ENCODE peak calls at places on chromosomes 11 and 22, in four cellular contexts. P is testis; N is CD4-positive, CD25-positive, alpha-beta regulatory T cell; Q is psoas muscle. R is an unnamed sample.

GRCh38 chr11:125332821-125333220 is 163.2 kb downstream of the FEZ1 start:
- DNase-seq in N (no peak), P (peak), Q (no peak), R (no peak)

GRCh38 chr11:75140269-75141138 is 10.4 kb upstream of the SLCO2B1 start:
- DNase-seq in N (peak), Q (peak), P (peak), R (peak)

GRCh38 chr11:5196067-5196466 is 4.4 kb downstream of the OR51V1 start:
- DNase-seq in N (no peak), Q (no peak), P (no peak), R (no peak)

GRCh38 chr22:38572065-38572464 is 2.1 kb upstream of the DMC1 start:
- DNase-seq in P (peak), N (peak), Q (no peak), R (peak)

GRCh38 chr11:8080674-8081590 is at the start of gene TUB:
- DNase-seq in Q (peak), P (peak), N (no peak), R (peak)

GRCh38 chr11:41382927-41383326 is 76.5 kb downstream of the LRRC4C start:
- DNase-seq in P (peak), Q (no peak), N (no peak), R (no peak)

GRCh38 chr11:78715639-78716311 is 141.1 kb upstream of the NARS2 start:
- DNase-seq in Q (peak), P (peak), N (peak), R (peak)

GRCh38 chr11:125494987-125495725 is 909 bp downstream of the FEZ1 start:
- DNase-seq in P (peak), Q (peak), N (no peak), R (peak)

GRCh38 chr11:9060700-9061111 is 30.7 kb downstream of the SCUBE2 start:
- DNase-seq in P (no peak), N (no peak), Q (no peak), R (no peak)

GRCh38 chr11:2805388-2806057 is 80.1 kb downstream of the CDKN1C start:
- DNase-seq in N (no peak), P (peak), Q (peak), R (peak)

GRCh38 chr11:2806351-2807058 is 79.1 kb downstream of the CDKN1C start:
- DNase-seq in P (peak), N (no peak), Q (peak), R (peak)

GRCh38 chr11:2804189-2804588 is 81.4 kb downstream of the CDKN1C start:
- DNase-seq in N (no peak), Q (peak), P (peak), R (no peak)

GRCh38 chr11:2803186-2804057 is 82.2 kb downstream of the CDKN1C start:
- DNase-seq in Q (peak), P (peak), N (no peak), R (no peak)

DNA sequence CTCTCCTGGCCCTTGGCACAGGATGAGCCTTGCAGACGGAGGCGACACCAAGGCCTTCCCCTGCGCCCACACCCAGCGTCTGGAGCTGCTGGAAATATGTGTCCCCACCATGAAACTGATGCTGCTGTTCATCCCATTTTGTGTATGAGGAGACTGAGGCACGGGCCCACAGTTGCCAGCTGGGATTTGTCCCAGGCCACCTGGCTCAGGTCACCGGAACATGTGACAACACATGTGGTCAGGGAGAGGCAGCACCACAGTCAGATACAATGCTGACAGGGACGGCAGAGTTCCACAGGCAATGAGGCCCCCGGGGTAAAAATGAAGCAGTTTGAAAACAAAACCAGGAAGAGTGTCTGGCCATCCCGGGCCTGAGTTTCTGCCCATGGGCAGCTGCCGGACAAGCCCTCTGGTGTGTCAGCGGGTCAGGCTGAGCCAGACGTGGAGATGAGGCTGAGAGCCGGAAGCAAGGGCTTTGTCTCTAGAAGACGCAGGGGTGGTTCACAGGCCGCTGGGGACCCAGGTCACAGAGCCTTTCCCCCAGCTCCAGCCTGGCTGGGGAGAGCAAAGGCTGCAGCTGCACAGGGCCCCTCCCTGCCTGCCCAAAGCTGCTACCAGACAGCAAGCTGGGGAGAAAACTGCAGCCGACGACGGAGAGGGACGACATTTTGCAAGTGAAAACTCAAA is 80.7 kb downstream of the CDKN1C start:
- DNase-seq in Q (peak), P (peak), N (no peak), R (peak)
- H3K27ac ChIP-seq in Q (peak), P (no peak), N (no peak), R (no peak)

GRCh38 chr11:23727821-23728220 is 769.0 kb upstream of the LUZP2 start:
- DNase-seq in N (no peak), Q (no peak), P (no peak), R (no peak)
- H3K27ac ChIP-seq in N (no peak), Q (no peak), P (no peak), R (no peak)

GRCh38 chr22:43956805-43957463 is 1.7 kb downstream of the SAMM50 start:
- DNase-seq in Q (peak), P (no peak), N (no peak), R (no peak)
- H3K27ac ChIP-seq in Q (peak), P (no peak), N (no peak), R (no peak)

GRCh38 chr11:95512177-95512576 is 277.4 kb downstream of the FAM76B start:
- DNase-seq in N (no peak), Q (peak), P (peak), R (peak)
- H3K27ac ChIP-seq in N (no peak), Q (no peak), P (peak), R (no peak)

GRCh38 chr11:2193099-2193886 is 21.7 kb upstream of the TH start:
- DNase-seq in N (no peak), P (peak), Q (no peak), R (no peak)

GRCh38 chr11:2190670-2191471 is 19.3 kb upstream of the TH start:
- DNase-seq in Q (no peak), P (no peak), N (no peak), R (no peak)

GRCh38 chr11:2189938-2190669 is 18.5 kb upstream of the TH start:
- DNase-seq in N (no peak), Q (no peak), P (no peak), R (no peak)

GRCh38 chr11:2194877-2195755 is 23.5 kb upstream of the TH start:
- DNase-seq in Q (no peak), P (peak), N (peak), R (peak)

GRCh38 chr11:2192435-2192834 is 20.8 kb upstream of the TH start:
- DNase-seq in N (no peak), Q (no peak), P (no peak), R (no peak)
- H3K27ac ChIP-seq in N (no peak), Q (no peak), P (no peak), R (no peak)

DNA sequence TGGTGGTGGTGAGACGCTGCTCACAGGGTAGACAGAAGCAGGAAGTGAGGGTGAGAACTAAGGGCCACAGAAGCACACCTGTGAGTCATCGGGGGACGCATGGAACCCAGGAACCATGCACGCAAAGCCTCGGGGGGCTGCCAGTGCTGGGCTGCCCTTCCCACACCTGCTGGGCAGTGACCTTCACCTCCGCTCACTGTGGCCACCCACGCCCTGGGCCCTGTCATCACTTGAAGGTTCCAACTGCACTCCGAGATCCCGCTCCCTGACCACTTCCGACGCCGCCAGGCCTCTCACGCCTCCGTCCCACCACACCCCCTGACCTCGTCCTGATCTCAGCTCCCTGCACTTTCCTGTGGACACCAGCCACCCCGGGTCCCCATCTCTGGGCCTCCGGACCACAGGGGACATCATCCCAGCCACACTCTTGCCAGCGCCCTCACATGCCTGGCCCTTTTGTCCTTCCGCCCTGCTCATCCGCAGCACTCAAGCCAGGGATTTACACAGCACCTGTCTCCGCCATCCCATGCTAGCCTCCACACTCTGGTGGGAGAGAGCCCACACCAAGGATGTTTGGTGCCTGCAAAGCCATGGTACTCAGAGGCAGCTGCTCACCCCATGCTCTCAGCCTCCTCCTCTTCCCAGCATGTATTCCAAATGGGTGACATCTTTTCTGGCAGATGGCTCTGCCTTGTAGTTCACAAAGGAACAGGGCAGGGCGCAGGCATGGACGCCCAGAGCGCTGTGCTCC is 23.1 kb upstream of the ATXN10 start:
- DNase-seq in Q (no peak), P (no peak), N (no peak), R (no peak)
- H3K27ac ChIP-seq in Q (no peak), P (no peak), N (no peak), R (peak)